ENCODE peak calls at places on chromosomes 4 and X, in six cellular contexts. G is sciatic nerve; L is esophagus muscularis mucosa; D is WTC11; R is Kasumi-1; A is stimulated activated CD8-positive, alpha-beta memory T cell treated with anti-CD3 and anti-CD28 coated beads, Interleukin-12 subunit alpha, Interleukin-12 subunit beta, amount 100 ng/mL, for 4 hours. M is an unnamed sample.

GRCh38 chr4:88418411-88418810 is 38.5 kb upstream of the HERC5 start:
- DNase-seq in D (no peak), R (no peak), G (no peak), A (no peak), L (no peak), M (no peak)

GRCh38 chr4:136458326-136458725 is 1074.0 kb downstream of the PCDH18 start:
- DNase-seq in R (no peak), D (no peak), G (no peak), A (no peak), L (no peak), M (no peak)

GRCh38 chr4:7396186-7396585 is 38.5 kb downstream of the PSAPL1 start:
- DNase-seq in R (no peak), D (no peak), L (no peak), A (no peak), G (peak), M (no peak)

GRCh38 chrX:134713618-134714107 is 55.4 kb upstream of the PLAC1 start:
- DNase-seq in L (no peak), D (no peak), R (no peak), G (no peak), A (no peak), M (no peak)

GRCh38 chrX:46758956-46759644 is at the start of gene SLC9A7:
- DNase-seq in G (peak), L (no peak), D (peak), A (peak), R (peak), M (no peak)

GRCh38 chr4:99506781-99507180 is 4.0 kb upstream of the C4orf17 start:
- DNase-seq in A (no peak), D (no peak), R (no peak), G (no peak), L (no peak), M (no peak)

GRCh38 chr4:87804871-87805270 is 5.5 kb downstream of the IBSP start:
- DNase-seq in D (no peak), G (no peak), L (no peak), A (no peak), R (no peak), M (no peak)

GRCh38 chr4:79241846-79242245 is 84.0 kb downstream of the NAA11 start:
- DNase-seq in D (no peak), L (no peak), R (no peak), A (no peak), G (no peak), M (peak)

GRCh38 chrX:1598876-1599790 is 7.7 kb downstream of the AKAP17A start:
- DNase-seq in R (no peak), D (no peak), L (no peak), A (no peak), G (peak), M (no peak)

GRCh38 chrX:153582896-153583295 is 16.0 kb downstream of the CCNQ start:
- DNase-seq in R (peak), D (no peak), G (no peak), A (peak), L (peak), M (no peak)

GRCh38 chrX:120309873-120310730 is 1.2 kb downstream of the TMEM255A start:
- DNase-seq in G (peak), L (no peak), D (peak), R (no peak), A (no peak), M (no peak)

GRCh38 chrX:136475236-136475635 is 12.5 kb upstream of the BRS3 start:
- DNase-seq in L (no peak), G (no peak), R (no peak), A (no peak), D (no peak), M (no peak)

GRCh38 chrX:136210806-136211205 is 40.4 kb downstream of the MAP7D3 start:
- DNase-seq in R (peak), G (no peak), D (no peak), L (no peak), A (no peak), M (no peak)

GRCh38 chrX:9466115-9466495 is 1.2 kb downstream of the TBL1X start:
- DNase-seq in L (no peak), R (no peak), G (peak), D (peak), A (no peak), M (no peak)

GRCh38 chrX:17414839-17415238 is 39.8 kb downstream of the NHS start:
- DNase-seq in R (no peak), D (peak), G (peak), A (no peak), L (no peak), M (no peak)

GRCh38 chrX:14694631-14695030 is 165.3 kb downstream of the GLRA2 start:
- DNase-seq in R (no peak), G (no peak), D (no peak), L (no peak), A (no peak), M (no peak)

GRCh38 chrX:68878977-68879376 is 50.2 kb downstream of the EFNB1 start:
- DNase-seq in D (no peak), G (no peak), L (no peak), A (no peak), R (no peak), M (no peak)

GRCh38 chrX:143754183-143754582 is 33.6 kb upstream of the SPANXN2 start:
- DNase-seq in L (no peak), R (no peak), G (no peak), A (no peak), D (no peak), M (peak)

GRCh38 chr4:8332891-8333331 is 63.4 kb downstream of the HTRA3 start:
- DNase-seq in R (no peak), D (no peak), G (peak), A (no peak), L (no peak), M (no peak)

GRCh38 chr4:86815653-86816052 is 33.5 kb downstream of the SLC10A6 start:
- DNase-seq in R (no peak), D (no peak), G (no peak), L (no peak), A (no peak), M (no peak)

GRCh38 chr4:95059630-95060029 is 301.9 kb downstream of the BMPR1B start:
- DNase-seq in D (no peak), L (no peak), G (no peak), A (no peak), R (no peak), M (no peak)

GRCh38 chr4:183635333-183635732 is 23.7 kb downstream of the RWDD4 start:
- DNase-seq in L (no peak), R (no peak), A (no peak), D (peak), G (no peak), M (no peak)

GRCh38 chr4:79913581-79913980 is 159.4 kb downstream of the ANTXR2 start:
- DNase-seq in G (no peak), R (no peak), A (no peak), L (no peak), D (no peak), M (peak)